ENCODE peak calls at places on chromosomes 4 and X, in nine cellular contexts. One of them, this sample, is unnamed.

GRCh38 chrX:132022115-132022862 is 813 bp upstream of the STK26 start:
- DNase-seq in adipocyte: peak
- DNase-seq in fibroblast of gingiva: no peak
- DNase-seq in GM23248: peak
- DNase-seq in activated CD4-positive, alpha-beta T cell treated with anti-CD3 and anti-CD28 coated beads, Interleukin-2, amount 50 U/mL, for 24 hours: no peak
- DNase-seq in AG10803: no peak
- DNase-seq in astrocyte of the spinal cord: peak
- DNase-seq in pulmonary artery endothelial cell: no peak
- DNase-seq in SK-N-SH: peak
- DNase-seq in this sample: no peak

GRCh38 chr4:89226665-89227572 is 80.7 kb downstream of the GPRIN3 start:
- DNase-seq in astrocyte of the spinal cord: peak
- DNase-seq in activated CD4-positive, alpha-beta T cell treated with anti-CD3 and anti-CD28 coated beads, Interleukin-2, amount 50 U/mL, for 24 hours: peak
- DNase-seq in adipocyte: peak
- DNase-seq in AG10803: peak
- DNase-seq in pulmonary artery endothelial cell: peak
- DNase-seq in GM23248: peak
- DNase-seq in fibroblast of gingiva: peak
- DNase-seq in SK-N-SH: peak
- DNase-seq in this sample: peak

GRCh38 chr4:163367651-163368050 is 24.0 kb downstream of the NPY5R start:
- DNase-seq in AG10803: no peak
- DNase-seq in astrocyte of the spinal cord: no peak
- DNase-seq in fibroblast of gingiva: no peak
- DNase-seq in adipocyte: no peak
- DNase-seq in GM23248: peak
- DNase-seq in SK-N-SH: no peak
- DNase-seq in pulmonary artery endothelial cell: no peak
- DNase-seq in activated CD4-positive, alpha-beta T cell treated with anti-CD3 and anti-CD28 coated beads, Interleukin-2, amount 50 U/mL, for 24 hours: no peak
- DNase-seq in this sample: no peak

GRCh38 chr4:108003964-108004630 is 14.4 kb downstream of the HADH start:
- DNase-seq in AG10803: no peak
- DNase-seq in SK-N-SH: no peak
- DNase-seq in pulmonary artery endothelial cell: no peak
- DNase-seq in GM23248: no peak
- DNase-seq in astrocyte of the spinal cord: no peak
- DNase-seq in fibroblast of gingiva: no peak
- DNase-seq in activated CD4-positive, alpha-beta T cell treated with anti-CD3 and anti-CD28 coated beads, Interleukin-2, amount 50 U/mL, for 24 hours: no peak
- DNase-seq in adipocyte: no peak
- DNase-seq in this sample: no peak

GRCh38 chr4:7894098-7894676 is 45.5 kb downstream of the AFAP1 start:
- DNase-seq in GM23248: no peak
- DNase-seq in activated CD4-positive, alpha-beta T cell treated with anti-CD3 and anti-CD28 coated beads, Interleukin-2, amount 50 U/mL, for 24 hours: no peak
- DNase-seq in adipocyte: no peak
- DNase-seq in astrocyte of the spinal cord: no peak
- DNase-seq in SK-N-SH: no peak
- DNase-seq in pulmonary artery endothelial cell: no peak
- DNase-seq in fibroblast of gingiva: no peak
- DNase-seq in AG10803: no peak
- DNase-seq in this sample: no peak

GRCh38 chr4:29983890-29984289 is 736.3 kb upstream of the PCDH7 start:
- DNase-seq in fibroblast of gingiva: no peak
- DNase-seq in astrocyte of the spinal cord: no peak
- DNase-seq in activated CD4-positive, alpha-beta T cell treated with anti-CD3 and anti-CD28 coated beads, Interleukin-2, amount 50 U/mL, for 24 hours: no peak
- DNase-seq in adipocyte: no peak
- DNase-seq in pulmonary artery endothelial cell: no peak
- DNase-seq in SK-N-SH: no peak
- DNase-seq in AG10803: no peak
- DNase-seq in GM23248: no peak
- DNase-seq in this sample: no peak

GRCh38 chr4:10013722-10014121 is 7.6 kb downstream of the SLC2A9 start:
- DNase-seq in pulmonary artery endothelial cell: no peak
- DNase-seq in SK-N-SH: peak
- DNase-seq in fibroblast of gingiva: no peak
- DNase-seq in activated CD4-positive, alpha-beta T cell treated with anti-CD3 and anti-CD28 coated beads, Interleukin-2, amount 50 U/mL, for 24 hours: no peak
- DNase-seq in astrocyte of the spinal cord: no peak
- DNase-seq in GM23248: peak
- DNase-seq in adipocyte: no peak
- DNase-seq in AG10803: peak
- DNase-seq in this sample: peak

GRCh38 chrX:3461824-3462508 is 115.5 kb upstream of the MXRA5 start:
- DNase-seq in astrocyte of the spinal cord: no peak
- DNase-seq in adipocyte: peak
- DNase-seq in GM23248: peak
- DNase-seq in fibroblast of gingiva: no peak
- DNase-seq in activated CD4-positive, alpha-beta T cell treated with anti-CD3 and anti-CD28 coated beads, Interleukin-2, amount 50 U/mL, for 24 hours: no peak
- DNase-seq in pulmonary artery endothelial cell: no peak
- DNase-seq in SK-N-SH: no peak
- DNase-seq in AG10803: peak
- DNase-seq in this sample: peak

GRCh38 chr4:25500626-25501318 is 123.7 kb downstream of the ANAPC4 start:
- DNase-seq in AG10803: no peak
- DNase-seq in fibroblast of gingiva: no peak
- DNase-seq in pulmonary artery endothelial cell: no peak
- DNase-seq in activated CD4-positive, alpha-beta T cell treated with anti-CD3 and anti-CD28 coated beads, Interleukin-2, amount 50 U/mL, for 24 hours: no peak
- DNase-seq in astrocyte of the spinal cord: no peak
- DNase-seq in GM23248: no peak
- DNase-seq in SK-N-SH: peak
- DNase-seq in adipocyte: no peak
- DNase-seq in this sample: no peak

GRCh38 chr4:55722132-55722531 is 86.0 kb upstream of the NMU start:
- DNase-seq in astrocyte of the spinal cord: no peak
- DNase-seq in GM23248: no peak
- DNase-seq in pulmonary artery endothelial cell: no peak
- DNase-seq in AG10803: no peak
- DNase-seq in activated CD4-positive, alpha-beta T cell treated with anti-CD3 and anti-CD28 coated beads, Interleukin-2, amount 50 U/mL, for 24 hours: no peak
- DNase-seq in adipocyte: no peak
- DNase-seq in SK-N-SH: no peak
- DNase-seq in fibroblast of gingiva: no peak
- DNase-seq in this sample: no peak

GRCh38 chr4:174714393-174715211 is 114.4 kb downstream of the GLRA3 start:
- DNase-seq in adipocyte: peak
- DNase-seq in AG10803: peak
- DNase-seq in activated CD4-positive, alpha-beta T cell treated with anti-CD3 and anti-CD28 coated beads, Interleukin-2, amount 50 U/mL, for 24 hours: no peak
- DNase-seq in GM23248: peak
- DNase-seq in fibroblast of gingiva: peak
- DNase-seq in pulmonary artery endothelial cell: no peak
- DNase-seq in SK-N-SH: peak
- DNase-seq in astrocyte of the spinal cord: peak
- DNase-seq in this sample: peak

GRCh38 chrX:3066555-3066954 is 25.3 kb downstream of the ARSF start:
- DNase-seq in AG10803: peak
- DNase-seq in GM23248: peak
- DNase-seq in adipocyte: no peak
- DNase-seq in fibroblast of gingiva: no peak
- DNase-seq in astrocyte of the spinal cord: no peak
- DNase-seq in SK-N-SH: peak
- DNase-seq in pulmonary artery endothelial cell: no peak
- DNase-seq in activated CD4-positive, alpha-beta T cell treated with anti-CD3 and anti-CD28 coated beads, Interleukin-2, amount 50 U/mL, for 24 hours: no peak
- DNase-seq in this sample: peak

GRCh38 chrX:40261955-40262596 is 164.3 kb upstream of the BCOR start:
- DNase-seq in adipocyte: no peak
- DNase-seq in activated CD4-positive, alpha-beta T cell treated with anti-CD3 and anti-CD28 coated beads, Interleukin-2, amount 50 U/mL, for 24 hours: no peak
- DNase-seq in AG10803: no peak
- DNase-seq in fibroblast of gingiva: no peak
- DNase-seq in SK-N-SH: no peak
- DNase-seq in pulmonary artery endothelial cell: no peak
- DNase-seq in GM23248: no peak
- DNase-seq in astrocyte of the spinal cord: no peak
- DNase-seq in this sample: no peak

GRCh38 chrX:100731441-100732281 is at the start of gene SYTL4:
- DNase-seq in adipocyte: peak
- DNase-seq in astrocyte of the spinal cord: no peak
- DNase-seq in SK-N-SH: peak
- DNase-seq in AG10803: no peak
- DNase-seq in activated CD4-positive, alpha-beta T cell treated with anti-CD3 and anti-CD28 coated beads, Interleukin-2, amount 50 U/mL, for 24 hours: no peak
- DNase-seq in pulmonary artery endothelial cell: no peak
- DNase-seq in fibroblast of gingiva: peak
- DNase-seq in GM23248: peak
- DNase-seq in this sample: peak

GRCh38 chrX:47187106-47187677 is 6.4 kb upstream of the UBA1 start:
- DNase-seq in adipocyte: no peak
- DNase-seq in AG10803: no peak
- DNase-seq in SK-N-SH: no peak
- DNase-seq in fibroblast of gingiva: no peak
- DNase-seq in pulmonary artery endothelial cell: no peak
- DNase-seq in astrocyte of the spinal cord: no peak
- DNase-seq in activated CD4-positive, alpha-beta T cell treated with anti-CD3 and anti-CD28 coated beads, Interleukin-2, amount 50 U/mL, for 24 hours: no peak
- DNase-seq in GM23248: no peak
- DNase-seq in this sample: no peak

GRCh38 chrX:8179653-8180052 is 8.6 kb upstream of the VCX2 start:
- DNase-seq in SK-N-SH: peak
- DNase-seq in fibroblast of gingiva: no peak
- DNase-seq in astrocyte of the spinal cord: peak
- DNase-seq in pulmonary artery endothelial cell: no peak
- DNase-seq in activated CD4-positive, alpha-beta T cell treated with anti-CD3 and anti-CD28 coated beads, Interleukin-2, amount 50 U/mL, for 24 hours: no peak
- DNase-seq in adipocyte: no peak
- DNase-seq in GM23248: no peak
- DNase-seq in AG10803: no peak
- DNase-seq in this sample: no peak

GRCh38 chrX:117510453-117510852 is 606.2 kb downstream of the KLHL13 start:
- DNase-seq in SK-N-SH: peak
- DNase-seq in fibroblast of gingiva: no peak
- DNase-seq in pulmonary artery endothelial cell: no peak
- DNase-seq in activated CD4-positive, alpha-beta T cell treated with anti-CD3 and anti-CD28 coated beads, Interleukin-2, amount 50 U/mL, for 24 hours: no peak
- DNase-seq in AG10803: no peak
- DNase-seq in GM23248: no peak
- DNase-seq in astrocyte of the spinal cord: no peak
- DNase-seq in adipocyte: no peak
- DNase-seq in this sample: no peak

GRCh38 chrX:37361596-37361995 is 12.4 kb downstream of the PRRG1 start:
- DNase-seq in AG10803: no peak
- DNase-seq in pulmonary artery endothelial cell: no peak
- DNase-seq in activated CD4-positive, alpha-beta T cell treated with anti-CD3 and anti-CD28 coated beads, Interleukin-2, amount 50 U/mL, for 24 hours: no peak
- DNase-seq in GM23248: peak
- DNase-seq in SK-N-SH: no peak
- DNase-seq in adipocyte: peak
- DNase-seq in fibroblast of gingiva: peak
- DNase-seq in astrocyte of the spinal cord: no peak
- DNase-seq in this sample: peak

GRCh38 chr4:24973471-24974251 is 57.1 kb downstream of the LGI2 start:
- DNase-seq in GM23248: peak
- DNase-seq in pulmonary artery endothelial cell: no peak
- DNase-seq in astrocyte of the spinal cord: no peak
- DNase-seq in activated CD4-positive, alpha-beta T cell treated with anti-CD3 and anti-CD28 coated beads, Interleukin-2, amount 50 U/mL, for 24 hours: no peak
- DNase-seq in fibroblast of gingiva: peak
- DNase-seq in adipocyte: peak
- DNase-seq in AG10803: peak
- DNase-seq in SK-N-SH: no peak
- DNase-seq in this sample: peak

GRCh38 chrX:114932550-114932949 is 84.9 kb downstream of the IL13RA2 start:
- DNase-seq in activated CD4-positive, alpha-beta T cell treated with anti-CD3 and anti-CD28 coated beads, Interleukin-2, amount 50 U/mL, for 24 hours: no peak
- DNase-seq in fibroblast of gingiva: no peak
- DNase-seq in pulmonary artery endothelial cell: no peak
- DNase-seq in GM23248: no peak
- DNase-seq in adipocyte: no peak
- DNase-seq in SK-N-SH: no peak
- DNase-seq in astrocyte of the spinal cord: no peak
- DNase-seq in AG10803: no peak
- DNase-seq in this sample: no peak

GRCh38 chr4:86036729-86037128 is 323.1 kb downstream of the MAPK10 start:
- DNase-seq in AG10803: no peak
- DNase-seq in adipocyte: peak
- DNase-seq in activated CD4-positive, alpha-beta T cell treated with anti-CD3 and anti-CD28 coated beads, Interleukin-2, amount 50 U/mL, for 24 hours: no peak
- DNase-seq in astrocyte of the spinal cord: peak
- DNase-seq in GM23248: no peak
- DNase-seq in SK-N-SH: no peak
- DNase-seq in pulmonary artery endothelial cell: peak
- DNase-seq in fibroblast of gingiva: peak
- DNase-seq in this sample: peak

GRCh38 chr4:185429660-185430059 is 3.9 kb upstream of the UFSP2 start:
- DNase-seq in GM23248: no peak
- DNase-seq in adipocyte: no peak
- DNase-seq in activated CD4-positive, alpha-beta T cell treated with anti-CD3 and anti-CD28 coated beads, Interleukin-2, amount 50 U/mL, for 24 hours: no peak
- DNase-seq in fibroblast of gingiva: no peak
- DNase-seq in AG10803: no peak
- DNase-seq in pulmonary artery endothelial cell: no peak
- DNase-seq in SK-N-SH: no peak
- DNase-seq in astrocyte of the spinal cord: no peak
- DNase-seq in this sample: no peak

GRCh38 chr4:105930696-105931095 is 35.4 kb downstream of the NPNT start:
- DNase-seq in astrocyte of the spinal cord: no peak
- DNase-seq in GM23248: no peak
- DNase-seq in fibroblast of gingiva: no peak
- DNase-seq in adipocyte: no peak
- DNase-seq in activated CD4-positive, alpha-beta T cell treated with anti-CD3 and anti-CD28 coated beads, Interleukin-2, amount 50 U/mL, for 24 hours: no peak
- DNase-seq in SK-N-SH: no peak
- DNase-seq in pulmonary artery endothelial cell: no peak
- DNase-seq in AG10803: no peak
- DNase-seq in this sample: no peak

GRCh38 chr4:146023334-146023967 is 84.8 kb upstream of the ZNF827 start:
- DNase-seq in astrocyte of the spinal cord: no peak
- DNase-seq in GM23248: no peak
- DNase-seq in SK-N-SH: no peak
- DNase-seq in AG10803: no peak
- DNase-seq in pulmonary artery endothelial cell: no peak
- DNase-seq in fibroblast of gingiva: no peak
- DNase-seq in adipocyte: no peak
- DNase-seq in activated CD4-positive, alpha-beta T cell treated with anti-CD3 and anti-CD28 coated beads, Interleukin-2, amount 50 U/mL, for 24 hours: no peak
- DNase-seq in this sample: no peak

GRCh38 chrX:138897621-138898492 is 186.3 kb upstream of the FGF13 start:
- DNase-seq in activated CD4-positive, alpha-beta T cell treated with anti-CD3 and anti-CD28 coated beads, Interleukin-2, amount 50 U/mL, for 24 hours: no peak
- DNase-seq in astrocyte of the spinal cord: peak
- DNase-seq in GM23248: peak
- DNase-seq in adipocyte: no peak
- DNase-seq in SK-N-SH: no peak
- DNase-seq in fibroblast of gingiva: no peak
- DNase-seq in pulmonary artery endothelial cell: no peak
- DNase-seq in AG10803: no peak
- DNase-seq in this sample: no peak

GRCh38 chr4:109588176-109588575 is 28.1 kb downstream of the MCUB start:
- DNase-seq in adipocyte: no peak
- DNase-seq in pulmonary artery endothelial cell: no peak
- DNase-seq in astrocyte of the spinal cord: no peak
- DNase-seq in SK-N-SH: no peak
- DNase-seq in AG10803: no peak
- DNase-seq in fibroblast of gingiva: no peak
- DNase-seq in GM23248: peak
- DNase-seq in activated CD4-positive, alpha-beta T cell treated with anti-CD3 and anti-CD28 coated beads, Interleukin-2, amount 50 U/mL, for 24 hours: peak
- DNase-seq in this sample: no peak

This sample was measured in EH.